ENCODE peak calls at places on chromosomes 1 and 21, in ten cellular contexts. P is neural crest cell; U is kidney tubule cell; V is pons; X is ureter; Z is MV-4-11; W is psoas muscle; Y is stimulated activated CD4-positive, alpha-beta T cell treated with anti-CD3 and anti-CD28 coated beads, Interleukin-1b, Interleukin-23, amount 100 ng/mL, for 4 hours; E is WTC11; T is myocyte. F is an unnamed sample.

GRCh38 chr21:41973861-41974751 is 20.3 kb upstream of the C2CD2 start:
- DNase-seq in P (no peak), U (peak; percentile 20), V (no peak), X (peak; percentile 38), Z (peak; percentile 68), W (no peak), Y (no peak), E (no peak), T (no peak), F (no peak)

GRCh38 chr1:151399890-151400235 is 490 bp downstream of the PSMB4 start:
- DNase-seq in P (no peak), U (peak; percentile 16), V (no peak), X (no peak), Z (no peak), W (peak; percentile 54), Y (peak; percentile 5), E (peak; percentile 24), T (peak; percentile 17), F (no peak)

GRCh38 chr21:36705679-36706481 is 7.0 kb downstream of the SIM2 start:
- DNase-seq in P (no peak), U (peak; percentile 61), V (no peak), X (peak; percentile 33), Z (no peak), W (no peak), Y (no peak), E (peak; percentile 78), T (no peak), F (peak; percentile 16)

GRCh38 chr21:14878971-14879370 is 185.8 kb downstream of the NRIP1 start:
- DNase-seq in P (no peak), U (peak; percentile 49), V (no peak), X (no peak), Z (no peak), W (no peak), Y (no peak), E (no peak), T (no peak), F (no peak)

GRCh38 chr1:204563324-204563723 is 47.1 kb downstream of the MDM4 start:
- DNase-seq in P (no peak), U (no peak), V (no peak), X (no peak), Z (no peak), W (no peak), Y (no peak), E (no peak), T (no peak), F (no peak)

GRCh38 chr1:110605901-110606783 is at the start of gene KCNA2:
- DNase-seq in P (peak; percentile 62), U (no peak), V (peak; percentile 70), X (no peak), Z (no peak), W (peak; percentile 71), Y (no peak), E (peak; percentile 68), T (no peak), F (peak; percentile 87)

GRCh38 chr1:20500716-20501115 is 7.2 kb downstream of the MUL1 start:
- DNase-seq in P (no peak), U (no peak), V (no peak), X (no peak), Z (no peak), W (no peak), Y (no peak), E (no peak), T (no peak), F (no peak)

GRCh38 chr1:197199923-197200467 is 53.5 kb upstream of the ASPM start:
- DNase-seq in P (no peak), U (peak; percentile 29), V (peak; percentile 62), X (no peak), Z (no peak), W (no peak), Y (no peak), E (no peak), T (peak; percentile 16), F (no peak)

GRCh38 chr1:167409183-167409582 is 109.1 kb downstream of the CD247 start:
- DNase-seq in P (no peak), U (peak; percentile 9), V (no peak), X (no peak), Z (no peak), W (no peak), Y (no peak), E (no peak), T (no peak), F (no peak)

GRCh38 chr1:230822092-230822581 is 46.2 kb downstream of the C1orf198 start:
- DNase-seq in P (no peak), U (no peak), V (no peak), X (no peak), Z (no peak), W (peak; percentile 75), Y (no peak), E (no peak), T (no peak), F (no peak)

GRCh38 chr21:44890338-44890931 is 16.9 kb upstream of the PTTG1IP start:
- DNase-seq in P (no peak), U (no peak), V (no peak), X (no peak), Z (no peak), W (no peak), Y (no peak), E (no peak), T (no peak), F (no peak)